ENCODE peak calls at places on chromosomes 5 and 9, in eight cellular contexts. One of them, this sample, is unnamed.

GRCh38 chr5:106964102-106964501 is 706.6 kb downstream of the EFNA5 start:
- DNase-seq in neuronal stem cell: no peak
- DNase-seq in IMR-90: no peak
- DNase-seq in colonic mucosa: no peak
- DNase-seq in PC-3: peak; percentile 82
- DNase-seq in fibroblast of lung: peak; percentile 40
- DNase-seq in endothelial cell of umbilical vein: peak; percentile 79
- DNase-seq in H1: no peak
- DNase-seq in this sample: peak; percentile 15

GRCh38 chr5:57097526-57097925 is 76.3 kb upstream of the GPBP1 start:
- DNase-seq in neuronal stem cell: no peak
- DNase-seq in IMR-90: no peak
- DNase-seq in colonic mucosa: no peak
- DNase-seq in PC-3: no peak
- DNase-seq in fibroblast of lung: no peak
- DNase-seq in endothelial cell of umbilical vein: no peak
- DNase-seq in H1: no peak
- DNase-seq in this sample: no peak

GRCh38 chr5:91469517-91470165 is 86.5 kb upstream of the ARRDC3 start:
- DNase-seq in neuronal stem cell: no peak
- DNase-seq in IMR-90: no peak
- DNase-seq in colonic mucosa: no peak
- DNase-seq in PC-3: peak; percentile 65
- DNase-seq in fibroblast of lung: no peak
- DNase-seq in endothelial cell of umbilical vein: no peak
- DNase-seq in H1: no peak
- DNase-seq in this sample: no peak

GRCh38 chr9:134630861-134631260 is 10.7 kb upstream of the COL5A1 start:
- DNase-seq in neuronal stem cell: no peak
- DNase-seq in IMR-90: no peak
- DNase-seq in colonic mucosa: no peak
- DNase-seq in PC-3: no peak
- DNase-seq in fibroblast of lung: no peak
- DNase-seq in endothelial cell of umbilical vein: no peak
- DNase-seq in H1: no peak
- DNase-seq in this sample: no peak

GRCh38 chr9:114288233-114289051 is 34.5 kb upstream of the ORM1 start:
- DNase-seq in neuronal stem cell: no peak
- DNase-seq in IMR-90: peak; percentile 86
- DNase-seq in colonic mucosa: no peak
- DNase-seq in PC-3: peak; percentile 23
- DNase-seq in fibroblast of lung: no peak
- DNase-seq in endothelial cell of umbilical vein: no peak
- DNase-seq in H1: no peak
- DNase-seq in this sample: peak; percentile 88

GRCh38 chr5:52725065-52725746 is 62.5 kb upstream of the ITGA1 start:
- DNase-seq in neuronal stem cell: no peak
- DNase-seq in IMR-90: peak; percentile 12
- DNase-seq in colonic mucosa: peak; percentile 62
- DNase-seq in PC-3: peak; percentile 48
- DNase-seq in fibroblast of lung: no peak
- DNase-seq in endothelial cell of umbilical vein: no peak
- DNase-seq in H1: no peak
- DNase-seq in this sample: no peak

GRCh38 chr5:90408571-90409317 is 812 bp downstream of the CETN3 start:
- DNase-seq in neuronal stem cell: peak; percentile 12
- DNase-seq in IMR-90: no peak
- DNase-seq in colonic mucosa: peak; percentile 21
- DNase-seq in PC-3: peak; percentile 63
- DNase-seq in fibroblast of lung: no peak
- DNase-seq in endothelial cell of umbilical vein: no peak
- DNase-seq in H1: no peak
- DNase-seq in this sample: no peak

GRCh38 chr5:10863763-10864383 is 102.8 kb upstream of the DAP start:
- DNase-seq in neuronal stem cell: peak; percentile 43
- DNase-seq in IMR-90: peak; percentile 36
- DNase-seq in colonic mucosa: peak; percentile 61
- DNase-seq in PC-3: peak; percentile 88
- DNase-seq in fibroblast of lung: peak; percentile 38
- DNase-seq in endothelial cell of umbilical vein: peak; percentile 37
- DNase-seq in H1: peak; percentile 44
- DNase-seq in this sample: peak; percentile 50

GRCh38 chr9:110189001-110189400 is 19.0 kb downstream of the C9orf152 start:
- DNase-seq in neuronal stem cell: no peak
- DNase-seq in IMR-90: peak; percentile 18
- DNase-seq in colonic mucosa: peak; percentile 78
- DNase-seq in PC-3: no peak
- DNase-seq in fibroblast of lung: peak; percentile 45
- DNase-seq in endothelial cell of umbilical vein: no peak
- DNase-seq in H1: no peak
- DNase-seq in this sample: no peak

GRCh38 chr5:138903113-138903789 is 28.1 kb upstream of the LRRTM2 start:
- DNase-seq in neuronal stem cell: no peak
- DNase-seq in IMR-90: peak; percentile 78
- DNase-seq in colonic mucosa: peak; percentile 34
- DNase-seq in PC-3: no peak
- DNase-seq in fibroblast of lung: peak; percentile 38
- DNase-seq in endothelial cell of umbilical vein: peak; percentile 77
- DNase-seq in H1: no peak
- DNase-seq in this sample: peak; percentile 35

GRCh38 chr5:177163500-177163899 is 29.9 kb downstream of the NSD1 start:
- DNase-seq in neuronal stem cell: no peak
- DNase-seq in IMR-90: no peak
- DNase-seq in colonic mucosa: no peak
- DNase-seq in PC-3: no peak
- DNase-seq in fibroblast of lung: no peak
- DNase-seq in endothelial cell of umbilical vein: no peak
- DNase-seq in H1: no peak
- DNase-seq in this sample: no peak

GRCh38 chr5:126124706-126125345 is 298.4 kb upstream of the GRAMD2B start:
- DNase-seq in neuronal stem cell: no peak
- DNase-seq in IMR-90: peak; percentile 64
- DNase-seq in colonic mucosa: no peak
- DNase-seq in PC-3: peak; percentile 72
- DNase-seq in fibroblast of lung: peak; percentile 79
- DNase-seq in endothelial cell of umbilical vein: no peak
- DNase-seq in H1: no peak
- DNase-seq in this sample: peak; percentile 80

DNA sequence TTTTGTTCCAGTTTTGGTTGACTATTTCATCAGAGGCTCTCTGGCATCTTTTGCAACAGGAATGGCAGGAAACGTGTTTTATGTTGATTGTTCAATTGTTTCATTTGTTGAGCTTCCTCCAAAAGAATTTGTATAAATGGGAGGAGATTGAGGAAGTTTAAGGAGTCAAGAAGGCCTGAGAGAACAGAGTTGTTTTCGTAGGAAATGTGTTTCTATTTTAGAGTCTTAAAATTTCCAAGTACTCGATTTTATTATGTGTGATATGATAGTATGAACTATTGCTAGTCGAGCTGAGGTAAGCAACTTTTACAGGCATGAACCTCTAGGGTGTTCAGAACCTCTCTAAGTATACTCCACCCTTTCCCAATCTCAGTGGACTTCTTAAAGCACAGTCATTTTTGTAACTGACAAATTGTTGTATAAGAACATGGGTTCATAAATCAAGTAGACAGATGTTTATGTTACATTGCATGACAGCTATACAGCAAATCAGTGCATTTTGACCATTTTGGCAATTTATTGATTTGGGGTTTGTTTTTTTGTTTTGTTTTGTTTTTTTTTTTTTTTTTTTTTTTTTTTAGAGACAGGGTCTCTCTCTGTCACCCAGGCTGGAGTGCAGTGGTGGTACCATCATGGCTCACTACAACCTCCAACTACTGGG is 47.4 kb downstream of the POLK start:
- DNase-seq in neuronal stem cell: no peak
- DNase-seq in IMR-90: no peak
- DNase-seq in colonic mucosa: no peak
- DNase-seq in PC-3: no peak
- DNase-seq in fibroblast of lung: peak; percentile 6
- DNase-seq in endothelial cell of umbilical vein: peak; percentile 94
- DNase-seq in H1: no peak
- DNase-seq in this sample: peak; percentile 22
- H3K9me3 ChIP-seq in neuronal stem cell: no peaks in the 10 kb centered on the region
- H3K9me3 ChIP-seq in IMR-90: peaks cover 2% of the 10 kb centered on the region
- H3K9me3 ChIP-seq in colonic mucosa: no peaks in the 10 kb centered on the region
- H3K9me3 ChIP-seq in PC-3: no peaks in the 10 kb centered on the region
- H3K9me3 ChIP-seq in fibroblast of lung: no peaks in the 10 kb centered on the region
- H3K9me3 ChIP-seq in endothelial cell of umbilical vein: no peaks in the 10 kb centered on the region
- H3K9me3 ChIP-seq in H1: no peaks in the 10 kb centered on the region
- H3K9me3 ChIP-seq in this sample: peaks cover 6% of the 10 kb centered on the region

DNA sequence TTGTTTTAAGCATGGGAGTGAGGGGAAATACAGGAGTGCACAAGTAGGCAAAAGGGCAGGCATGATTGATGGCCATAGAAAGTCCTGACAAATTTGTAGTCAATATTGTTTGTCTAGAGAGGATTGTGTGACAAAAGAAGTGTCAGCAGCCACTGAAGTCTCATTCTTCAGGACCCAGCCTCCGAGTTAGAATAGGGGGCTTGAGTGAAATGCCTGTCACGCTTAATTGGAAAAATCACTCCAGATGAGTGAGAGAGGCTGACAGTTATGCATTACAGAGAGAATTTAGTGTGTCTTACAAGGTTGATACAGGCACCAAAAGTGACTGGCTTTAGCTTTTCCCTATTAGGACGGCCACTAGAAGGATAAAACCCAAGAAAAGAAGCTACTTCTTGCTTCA is 81.9 kb upstream of the RPS23 start:
- DNase-seq in neuronal stem cell: peak; percentile 39
- DNase-seq in IMR-90: no peak
- DNase-seq in colonic mucosa: no peak
- DNase-seq in PC-3: no peak
- DNase-seq in fibroblast of lung: no peak
- DNase-seq in endothelial cell of umbilical vein: no peak
- DNase-seq in H1: no peak
- DNase-seq in this sample: no peak
- H3K4me3 ChIP-seq in neuronal stem cell: no peak overlapping the region
- H3K4me3 ChIP-seq in IMR-90: no peak overlapping the region
- H3K4me3 ChIP-seq in colonic mucosa: no peak overlapping the region
- H3K4me3 ChIP-seq in PC-3: no peak overlapping the region
- H3K4me3 ChIP-seq in fibroblast of lung: no peak overlapping the region
- H3K4me3 ChIP-seq in endothelial cell of umbilical vein: no peak overlapping the region
- H3K4me3 ChIP-seq in H1: no peak overlapping the region
- H3K4me3 ChIP-seq in this sample: peak overlapping the region; percentile 55

GRCh38 chr9:137613738-137614523 is 4.9 kb upstream of the EHMT1 start:
- DNase-seq in neuronal stem cell: no peak
- DNase-seq in IMR-90: no peak
- DNase-seq in colonic mucosa: no peak
- DNase-seq in PC-3: no peak
- DNase-seq in fibroblast of lung: no peak
- DNase-seq in endothelial cell of umbilical vein: no peak
- DNase-seq in H1: no peak
- DNase-seq in this sample: no peak

GRCh38 chr9:137613259-137613658 is 5.5 kb upstream of the EHMT1 start:
- DNase-seq in neuronal stem cell: no peak
- DNase-seq in IMR-90: no peak
- DNase-seq in colonic mucosa: no peak
- DNase-seq in PC-3: no peak
- DNase-seq in fibroblast of lung: no peak
- DNase-seq in endothelial cell of umbilical vein: no peak
- DNase-seq in H1: no peak
- DNase-seq in this sample: no peak

GRCh38 chr9:137612741-137613142 is 6.1 kb upstream of the EHMT1 start:
- DNase-seq in neuronal stem cell: no peak
- DNase-seq in IMR-90: no peak
- DNase-seq in colonic mucosa: no peak
- DNase-seq in PC-3: no peak
- DNase-seq in fibroblast of lung: no peak
- DNase-seq in endothelial cell of umbilical vein: no peak
- DNase-seq in H1: no peak
- DNase-seq in this sample: no peak

GRCh38 chr9:137611623-137612609 is 6.4 kb downstream of the ARRDC1 start:
- DNase-seq in neuronal stem cell: no peak
- DNase-seq in IMR-90: peak; percentile 73
- DNase-seq in colonic mucosa: peak; percentile 94
- DNase-seq in PC-3: peak; percentile 96
- DNase-seq in fibroblast of lung: peak; percentile 67
- DNase-seq in endothelial cell of umbilical vein: no peak
- DNase-seq in H1: no peak
- DNase-seq in this sample: peak; percentile 72

DNA sequence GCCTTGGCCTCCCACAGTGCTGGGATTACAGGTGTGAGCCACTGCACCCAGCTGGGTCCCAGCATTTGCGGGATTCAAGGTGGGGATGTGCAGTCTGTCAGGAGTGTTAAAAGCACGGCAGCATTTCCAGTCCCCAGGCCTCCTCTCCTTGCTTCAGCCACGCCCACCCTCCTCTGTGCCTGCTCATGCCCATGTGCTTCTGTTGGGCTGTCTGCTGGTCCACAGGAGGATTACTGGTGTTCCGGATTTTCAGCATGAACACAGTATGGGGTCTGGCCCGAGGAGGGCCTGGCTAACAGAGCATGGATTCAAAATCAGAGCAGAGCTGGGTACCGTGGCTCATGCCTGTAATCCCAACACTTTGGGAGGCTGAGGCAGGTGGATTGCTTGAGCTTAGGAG is 5.5 kb downstream of the ARRDC1 start:
- DNase-seq in neuronal stem cell: no peak
- DNase-seq in IMR-90: no peak
- DNase-seq in colonic mucosa: no peak
- DNase-seq in PC-3: peak; percentile 23
- DNase-seq in fibroblast of lung: no peak
- DNase-seq in endothelial cell of umbilical vein: no peak
- DNase-seq in H1: no peak
- DNase-seq in this sample: no peak
- H3K9ac ChIP-seq in neuronal stem cell: no peak overlapping the region
- H3K9ac ChIP-seq in IMR-90: no peak overlapping the region
- H3K9ac ChIP-seq in colonic mucosa: peak overlapping the region; percentile 53
- H3K9ac ChIP-seq in PC-3: peak overlapping the region; percentile 85
- H3K9ac ChIP-seq in fibroblast of lung: no peak overlapping the region
- H3K9ac ChIP-seq in endothelial cell of umbilical vein: no peak overlapping the region
- H3K9ac ChIP-seq in H1: no peak overlapping the region
- H3K9ac ChIP-seq in this sample: no peak overlapping the region

GRCh38 chr9:138114501-138115245 is 237.1 kb downstream of the CACNA1B start:
- DNase-seq in neuronal stem cell: no peak
- DNase-seq in IMR-90: no peak
- DNase-seq in colonic mucosa: no peak
- DNase-seq in PC-3: no peak
- DNase-seq in fibroblast of lung: no peak
- DNase-seq in endothelial cell of umbilical vein: no peak
- DNase-seq in H1: no peak
- DNase-seq in this sample: no peak

GRCh38 chr9:138115506-138115905 is 237.9 kb downstream of the CACNA1B start:
- DNase-seq in neuronal stem cell: no peak
- DNase-seq in IMR-90: no peak
- DNase-seq in colonic mucosa: no peak
- DNase-seq in PC-3: no peak
- DNase-seq in fibroblast of lung: no peak
- DNase-seq in endothelial cell of umbilical vein: no peak
- DNase-seq in H1: no peak
- DNase-seq in this sample: no peak

GRCh38 chr9:138112791-138113600 is 235.4 kb downstream of the CACNA1B start:
- DNase-seq in neuronal stem cell: no peak
- DNase-seq in IMR-90: no peak
- DNase-seq in colonic mucosa: no peak
- DNase-seq in PC-3: no peak
- DNase-seq in fibroblast of lung: no peak
- DNase-seq in endothelial cell of umbilical vein: no peak
- DNase-seq in H1: no peak
- DNase-seq in this sample: no peak

GRCh38 chr9:138112090-138112748 is 234.6 kb downstream of the CACNA1B start:
- DNase-seq in neuronal stem cell: no peak
- DNase-seq in IMR-90: no peak
- DNase-seq in colonic mucosa: no peak
- DNase-seq in PC-3: no peak
- DNase-seq in fibroblast of lung: no peak
- DNase-seq in endothelial cell of umbilical vein: no peak
- DNase-seq in H1: no peak
- DNase-seq in this sample: no peak

GRCh38 chr9:138111607-138112006 is 234.0 kb downstream of the CACNA1B start:
- DNase-seq in neuronal stem cell: no peak
- DNase-seq in IMR-90: no peak
- DNase-seq in colonic mucosa: no peak
- DNase-seq in PC-3: no peak
- DNase-seq in fibroblast of lung: no peak
- DNase-seq in endothelial cell of umbilical vein: no peak
- DNase-seq in H1: no peak
- DNase-seq in this sample: no peak
- H3K9me3 ChIP-seq in neuronal stem cell: peaks cover 20% of the 10 kb centered on the region
- H3K9me3 ChIP-seq in IMR-90: peaks cover 50% of the 10 kb centered on the region
- H3K9me3 ChIP-seq in colonic mucosa: no peaks in the 10 kb centered on the region
- H3K9me3 ChIP-seq in PC-3: no peaks in the 10 kb centered on the region
- H3K9me3 ChIP-seq in fibroblast of lung: no peaks in the 10 kb centered on the region
- H3K9me3 ChIP-seq in endothelial cell of umbilical vein: peaks cover 2% of the 10 kb centered on the region
- H3K9me3 ChIP-seq in H1: peaks cover 58% of the 10 kb centered on the region
- H3K9me3 ChIP-seq in this sample: no peaks in the 10 kb centered on the region

This sample was measured in adipocyte.